ENCODE peak calls at places on chromosomes 3 and 15, in seven cellular contexts. T, Y, G, F, P, O and Z are unnamed samples.

GRCh38 chr15:89780601-89781000 is 4.5 kb downstream of the MESP2 start:
- DNase-seq in T (peak; percentile 25), Y (no peak), G (no peak), F (no peak), P (no peak), O (no peak), Z (no peak)

GRCh38 chr3:152335273-152335672 is 66.5 kb downstream of the MBNL1 start:
- DNase-seq in T (no peak), Y (no peak), G (no peak), F (no peak), P (no peak), O (no peak), Z (no peak)

GRCh38 chr15:90001683-90002427 is 731 bp downstream of the ZNF710 start:
- DNase-seq in T (peak; percentile 84), Y (peak; percentile 83), G (peak; percentile 68), F (peak; percentile 75), P (peak; percentile 67), O (peak; percentile 51), Z (no peak)

GRCh38 chr3:155891341-155891740 is 20.9 kb downstream of the GMPS start:
- DNase-seq in T (no peak), Y (no peak), G (no peak), F (no peak), P (no peak), O (no peak), Z (no peak)

GRCh38 chr3:16928386-16929132 is 43.8 kb downstream of the PLCL2 start:
- DNase-seq in T (no peak), Y (no peak), G (peak; percentile 16), F (no peak), P (no peak), O (no peak), Z (no peak)

GRCh38 chr15:94164202-94164807 is 67.1 kb upstream of the MCTP2 start:
- DNase-seq in T (no peak), Y (peak; percentile 82), G (peak; percentile 36), F (no peak), P (peak; percentile 43), O (no peak), Z (peak; percentile 27)

GRCh38 chr3:38707730-38708129 is 58.2 kb upstream of the SCN5A start:
- DNase-seq in T (no peak), Y (peak; percentile 48), G (peak; percentile 33), F (no peak), P (no peak), O (no peak), Z (no peak)

GRCh38 chr3:166685246-166685645 is 694.9 kb downstream of the ZBBX start:
- DNase-seq in T (no peak), Y (no peak), G (no peak), F (no peak), P (no peak), O (no peak), Z (no peak)

GRCh38 chr15:44798815-44799214 is 62.5 kb downstream of the TRIM69 start:
- DNase-seq in T (no peak), Y (peak; percentile 23), G (peak; percentile 51), F (peak; percentile 2), P (peak; percentile 32), O (no peak), Z (no peak)

GRCh38 chr3:89107461-89108035 is at the start of gene EPHA3:
- DNase-seq in T (peak; percentile 70), Y (peak; percentile 84), G (peak; percentile 88), F (peak; percentile 22), P (peak; percentile 46), O (peak; percentile 70), Z (peak; percentile 57)

DNA sequence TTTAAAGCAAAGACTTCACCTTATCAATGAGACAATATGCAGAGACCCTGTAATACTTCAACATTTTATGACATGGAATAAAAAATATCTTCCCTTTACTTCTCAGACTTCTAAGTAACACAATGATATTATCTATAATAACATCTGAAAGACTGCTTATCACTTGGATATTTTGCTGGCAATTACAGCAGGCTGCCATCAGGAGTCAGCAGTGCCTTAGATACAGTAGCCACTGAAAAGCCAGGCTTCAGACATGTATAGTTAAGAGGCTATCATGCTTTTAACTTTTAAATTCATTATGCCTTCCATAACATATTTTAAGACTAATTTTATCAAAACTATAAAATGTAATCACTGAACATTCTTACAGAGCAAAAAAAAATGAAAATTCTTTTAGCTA is 227.5 kb downstream of the NEK10 start:
- DNase-seq in T (no peak), Y (peak; percentile 58), G (peak; percentile 14), F (no peak), P (no peak), O (no peak), Z (no peak)
- TF ChIP-seq CTCF in T (no peak), Y (peak; percentile 70), G (peak; percentile 42), F (no peak), P (no peak), O (no peak), Z (no peak)

GRCh38 chr3:132032959-132033358 is 1.9 kb downstream of the CPNE4 start:
- DNase-seq in T (no peak), Y (no peak), G (no peak), F (no peak), P (no peak), O (no peak), Z (no peak)

GRCh38 chr3:132038198-132038825 is 3.5 kb upstream of the CPNE4 start:
- DNase-seq in T (no peak), Y (peak; percentile 73), G (peak; percentile 71), F (peak; percentile 10), P (peak; percentile 43), O (no peak), Z (no peak)

GRCh38 chr3:132034097-132034485 is 723 bp downstream of the CPNE4 start:
- DNase-seq in T (no peak), Y (peak; percentile 48), G (no peak), F (no peak), P (no peak), O (no peak), Z (no peak)

GRCh38 chr3:132033471-132033870 is 1.3 kb downstream of the CPNE4 start:
- DNase-seq in T (no peak), Y (peak; percentile 33), G (no peak), F (no peak), P (no peak), O (no peak), Z (no peak)

DNA sequence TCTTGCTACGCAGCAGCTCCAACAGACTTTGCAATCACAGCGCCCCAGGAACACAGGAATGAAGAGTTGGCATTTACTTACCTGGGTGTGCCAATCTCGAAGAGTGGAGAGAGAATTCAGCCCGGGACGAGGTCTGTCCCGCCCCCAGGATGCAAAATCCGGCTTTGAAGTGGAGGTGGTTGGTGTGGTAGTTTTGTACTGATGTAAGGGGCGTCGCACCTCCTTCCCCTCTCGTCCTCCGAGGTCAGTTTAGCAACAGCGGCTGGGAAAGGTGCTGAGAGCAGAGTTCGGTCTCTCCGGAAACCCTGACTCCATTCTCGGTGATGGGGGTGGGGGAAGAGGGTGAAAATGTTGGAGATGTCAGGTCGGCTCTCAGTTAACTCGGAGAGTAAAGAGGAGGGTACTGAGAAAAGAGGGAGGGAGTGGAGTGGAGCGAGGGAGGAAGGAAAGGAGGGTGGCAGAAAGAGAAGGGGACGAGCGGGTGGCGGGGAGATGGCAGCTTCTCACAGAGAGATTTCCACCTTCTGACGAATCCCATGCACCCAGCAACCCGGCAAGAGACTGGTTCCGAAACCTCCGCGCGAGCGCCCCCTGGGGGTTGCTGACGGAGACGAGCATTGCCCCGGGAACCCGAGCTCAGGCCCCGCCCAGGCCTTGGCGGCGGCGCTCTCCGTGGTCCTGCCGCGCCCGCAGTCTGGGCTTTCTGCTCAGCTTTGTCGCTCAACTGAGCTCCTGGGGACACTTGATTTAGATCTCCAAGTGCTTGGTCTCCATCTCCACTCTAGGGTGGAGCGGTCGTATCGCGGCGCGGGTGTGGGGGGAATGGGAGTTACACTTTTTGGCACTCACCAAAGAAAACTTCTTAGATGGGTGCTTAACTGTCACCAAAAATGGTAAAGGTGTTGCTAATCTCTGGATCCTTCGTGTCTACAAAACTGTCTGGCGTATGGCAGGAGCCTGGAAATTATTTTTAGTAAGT is at the start of gene CPNE4:
- DNase-seq in T (peak; percentile 64), Y (peak; percentile 94), G (peak; percentile 75), F (peak; percentile 86), P (peak; percentile 65), O (peak; percentile 66), Z (peak; percentile 38)
- H3K4me3 ChIP-seq in T (no peak within 1 kb of the TSS), Y (peak within 1 kb of the TSS; percentile 80), G (peak within 1 kb of the TSS; percentile 24), F (peak within 1 kb of the TSS; percentile 78), P (peak within 1 kb of the TSS; percentile 34), O (peak within 1 kb of the TSS; percentile 13), Z (peak within 1 kb of the TSS; percentile 43)

GRCh38 chr3:60323651-60324050 is 927.6 kb downstream of the FHIT start:
- DNase-seq in T (no peak), Y (peak; percentile 10), G (no peak), F (no peak), P (no peak), O (no peak), Z (no peak)

GRCh38 chr3:60319179-60319858 is 931.9 kb downstream of the FHIT start:
- DNase-seq in T (no peak), Y (no peak), G (no peak), F (no peak), P (no peak), O (no peak), Z (no peak)

GRCh38 chr3:60322334-60322856 is 928.9 kb downstream of the FHIT start:
- DNase-seq in T (no peak), Y (no peak), G (no peak), F (no peak), P (no peak), O (no peak), Z (no peak)

GRCh38 chr3:60325610-60326181 is 925.6 kb downstream of the FHIT start:
- DNase-seq in T (no peak), Y (no peak), G (no peak), F (no peak), P (no peak), O (no peak), Z (no peak)

DNA sequence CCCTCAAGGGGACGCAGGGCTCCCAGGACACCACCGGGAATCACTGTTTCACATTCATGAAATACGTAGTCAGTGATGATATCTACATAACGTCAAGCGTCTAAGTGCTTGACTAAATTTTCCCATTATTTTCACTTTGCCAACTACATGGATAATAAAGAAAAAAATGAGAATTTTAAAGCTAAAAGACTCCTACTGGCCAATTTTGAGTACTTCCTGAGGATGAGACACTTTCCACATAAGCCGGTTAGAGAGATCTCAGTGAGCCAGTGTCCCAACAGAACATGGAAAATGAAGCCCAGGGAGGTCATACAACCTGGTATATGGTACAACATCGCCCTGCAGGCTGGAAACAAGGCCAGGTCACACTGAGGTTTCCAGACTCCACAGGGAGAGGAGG is 928.1 kb downstream of the FHIT start:
- DNase-seq in T (no peak), Y (no peak), G (no peak), F (no peak), P (no peak), O (no peak), Z (no peak)
- TF ChIP-seq CTCF in T (no peak), Y (no peak), G (peak; percentile 7), F (no peak), P (no peak), O (no peak), Z (no peak)

DNA sequence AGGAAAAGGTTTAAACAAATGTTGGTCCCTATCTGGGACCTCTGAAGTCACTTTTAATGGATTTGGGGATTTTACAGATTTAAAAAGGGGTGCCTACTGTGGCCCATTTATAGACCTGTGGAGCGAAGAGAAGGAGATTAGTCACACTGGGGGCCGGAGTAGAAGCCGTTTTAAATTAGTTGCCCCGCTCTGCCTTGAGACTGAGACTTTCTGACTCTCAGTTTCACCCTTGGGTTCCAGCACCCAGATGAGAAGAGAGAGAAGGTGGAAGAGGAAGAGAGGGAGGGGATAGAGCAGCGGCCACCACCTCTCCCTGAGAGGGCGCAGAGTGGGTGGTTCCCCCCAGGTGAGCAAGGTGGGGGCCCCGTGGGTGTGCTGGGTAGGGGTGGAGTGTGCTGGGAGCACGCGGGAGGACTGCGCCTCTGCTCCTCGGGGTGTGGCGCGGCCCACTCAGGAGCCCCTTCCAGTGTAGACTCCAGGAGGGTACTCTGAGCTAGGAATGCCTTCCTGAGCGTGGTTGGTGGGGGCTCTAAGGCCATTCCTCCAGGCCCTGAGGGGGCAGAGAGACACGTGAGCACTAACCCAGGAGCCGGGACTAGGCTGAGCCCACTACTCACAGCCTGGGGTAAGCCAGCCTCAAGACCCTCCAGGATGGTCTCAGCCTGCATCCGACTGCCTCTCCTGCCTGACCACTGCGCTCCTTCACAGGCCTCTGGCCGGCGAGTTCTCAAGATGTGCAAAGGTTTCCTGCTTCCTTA is 32.6 kb upstream of the RAB6B start:
- DNase-seq in T (no peak), Y (no peak), G (no peak), F (no peak), P (no peak), O (no peak), Z (no peak)
- H3K4me3 ChIP-seq in T (no peak overlapping the region), Y (peak overlapping the region; percentile 75), G (no peak overlapping the region), F (no peak overlapping the region), P (no peak overlapping the region), O (no peak overlapping the region), Z (peak overlapping the region; percentile 45)